ENCODE peak calls at places on chromosomes 4 and X, in four cellular contexts. J is K562, G is HepG2, D is GM12878. K is an unnamed sample.

GRCh38 chrX:1788300-1788911 is 173.5 kb downstream of the ASMT start:
- DNase-seq in J (no peak), G (no peak), D (no peak), K (no peak)

GRCh38 chrX:152903589-152903988 is 5.7 kb downstream of the ZNF185 start:
- DNase-seq in J (no peak), G (no peak), D (no peak), K (no peak)

GRCh38 chrX:37785569-37785968 is 5.7 kb downstream of the CYBB start:
- DNase-seq in J (no peak), G (no peak), D (no peak), K (no peak)

GRCh38 chrX:153765138-153766079 is 1.4 kb downstream of the PLXNB3 start:
- DNase-seq in J (peak; percentile 75), G (peak; percentile 33), D (no peak), K (no peak)

GRCh38 chrX:122641136-122641535 is 542.9 kb upstream of the GRIA3 start:
- DNase-seq in J (no peak), G (no peak), D (no peak), K (no peak)

GRCh38 chrX:46662188-46662587 is 88.6 kb downstream of the CHST7 start:
- DNase-seq in J (no peak), G (no peak), D (no peak), K (no peak)

GRCh38 chr4:3505231-3505630 is 27.0 kb downstream of the LRPAP1 start:
- DNase-seq in J (no peak), G (no peak), D (no peak), K (no peak)

GRCh38 chr4:164779080-164779479 is 25.1 kb downstream of the SMIM31 start:
- DNase-seq in J (no peak), G (no peak), D (no peak), K (no peak)

GRCh38 chrX:110418857-110419249 is 60.2 kb downstream of the RTL9 start:
- DNase-seq in J (no peak), G (no peak), D (no peak), K (peak; percentile 44)

GRCh38 chr4:116058129-116058528 is 944.7 kb upstream of the NDST4 start:
- DNase-seq in J (no peak), G (no peak), D (no peak), K (no peak)

GRCh38 chr4:88756149-88756548 is 58.5 kb upstream of the NAP1L5 start:
- DNase-seq in J (no peak), G (no peak), D (no peak), K (no peak)

GRCh38 chrX:2242326-2242725 is 258.4 kb downstream of the DHRSX start:
- DNase-seq in J (no peak), G (no peak), D (no peak), K (no peak)

GRCh38 chrX:46860536-46860935 is 23.7 kb downstream of the RP2 start:
- DNase-seq in J (no peak), G (peak; percentile 49), D (no peak), K (no peak)

GRCh38 chrX:33906971-33907370 is 225.1 kb downstream of the FAM47A start:
- DNase-seq in J (no peak), G (no peak), D (no peak), K (no peak)

GRCh38 chr4:184849184-184849583 is 23.4 kb upstream of the ACSL1 start:
- DNase-seq in J (no peak), G (no peak), D (no peak), K (no peak)

GRCh38 chr4:152094851-152095700 is 334.3 kb upstream of the GATB start:
- DNase-seq in J (no peak), G (no peak), D (no peak), K (no peak)

GRCh38 chr4:159430896-159431295 is 328.0 kb downstream of the RAPGEF2 start:
- DNase-seq in J (no peak), G (no peak), D (no peak), K (no peak)

GRCh38 chr4:126364290-126364978 is 1049.7 kb downstream of the FAT4 start:
- DNase-seq in J (no peak), G (no peak), D (no peak), K (no peak)

GRCh38 chr4:76589402-76589801 is 154.4 kb downstream of the SHROOM3 start:
- DNase-seq in J (no peak), G (no peak), D (no peak), K (no peak)

GRCh38 chrX:12425496-12425895 is 287.2 kb downstream of the FRMPD4 start:
- DNase-seq in J (no peak), G (no peak), D (no peak), K (no peak)

GRCh38 chr4:3476936-3477749 is 14.0 kb downstream of the DOK7 start:
- DNase-seq in J (no peak), G (no peak), D (no peak), K (no peak)

GRCh38 chr4:21948347-21949072 is at the start of gene KCNIP4:
- DNase-seq in J (no peak), G (no peak), D (no peak), K (peak; percentile 32)

GRCh38 chrX:153582896-153583295 is 16.0 kb downstream of the CCNQ start:
- DNase-seq in J (peak; percentile 50), G (peak; percentile 7), D (peak; percentile 23), K (no peak)

GRCh38 chr4:182418054-182418734 is 175.0 kb downstream of the TENM3 start:
- DNase-seq in J (no peak), G (no peak), D (no peak), K (no peak)

GRCh38 chr4:168636506-168637176 is 139.8 kb downstream of the PALLD start:
- DNase-seq in J (no peak), G (no peak), D (no peak), K (no peak)

GRCh38 chr4:101114936-101115372 is 232.4 kb downstream of the PPP3CA start:
- DNase-seq in J (no peak), G (peak; percentile 99), D (no peak), K (no peak)

GRCh38 chr4:37865450-37865849 is 25.4 kb upstream of the TBC1D1 start:
- DNase-seq in J (no peak), G (no peak), D (no peak), K (no peak)

GRCh38 chr4:39446483-39446841 is 12.3 kb downstream of the RPL9 start:
- DNase-seq in J (no peak), G (no peak), D (no peak), K (no peak)

GRCh38 chrX:55109304-55109703 is 20.5 kb downstream of the PAGE2 start:
- DNase-seq in J (no peak), G (no peak), D (no peak), K (no peak)

GRCh38 chr4:6469898-6470501 is 2.4 kb downstream of the PPP2R2C start:
- DNase-seq in J (no peak), G (no peak), D (no peak), K (no peak)

GRCh38 chr4:25531272-25531671 is 124.4 kb upstream of the SLC34A2 start:
- DNase-seq in J (no peak), G (no peak), D (no peak), K (no peak)

GRCh38 chrX:151416521-151417048 is 19.6 kb downstream of the VMA21 start:
- DNase-seq in J (no peak), G (no peak), D (no peak), K (no peak)

GRCh38 chrX:81337805-81338204 is 135.9 kb downstream of the SH3BGRL start:
- DNase-seq in J (no peak), G (no peak), D (no peak), K (no peak)

GRCh38 chr4:51836531-51836930 is 6.4 kb upstream of the DCUN1D4 start:
- DNase-seq in J (no peak), G (no peak), D (no peak), K (no peak)

GRCh38 chr4:140654516-140654855 is 85.7 kb upstream of the UCP1 start:
- DNase-seq in J (no peak), G (peak; percentile 7), D (no peak), K (no peak)

GRCh38 chr4:151553874-151554273 is 144.9 kb downstream of the FHIP1A start:
- DNase-seq in J (no peak), G (no peak), D (no peak), K (no peak)

GRCh38 chr4:159047478-159048165 is 55.3 kb upstream of the RAPGEF2 start:
- DNase-seq in J (peak; percentile 19), G (peak; percentile 25), D (no peak), K (no peak)

DNA sequence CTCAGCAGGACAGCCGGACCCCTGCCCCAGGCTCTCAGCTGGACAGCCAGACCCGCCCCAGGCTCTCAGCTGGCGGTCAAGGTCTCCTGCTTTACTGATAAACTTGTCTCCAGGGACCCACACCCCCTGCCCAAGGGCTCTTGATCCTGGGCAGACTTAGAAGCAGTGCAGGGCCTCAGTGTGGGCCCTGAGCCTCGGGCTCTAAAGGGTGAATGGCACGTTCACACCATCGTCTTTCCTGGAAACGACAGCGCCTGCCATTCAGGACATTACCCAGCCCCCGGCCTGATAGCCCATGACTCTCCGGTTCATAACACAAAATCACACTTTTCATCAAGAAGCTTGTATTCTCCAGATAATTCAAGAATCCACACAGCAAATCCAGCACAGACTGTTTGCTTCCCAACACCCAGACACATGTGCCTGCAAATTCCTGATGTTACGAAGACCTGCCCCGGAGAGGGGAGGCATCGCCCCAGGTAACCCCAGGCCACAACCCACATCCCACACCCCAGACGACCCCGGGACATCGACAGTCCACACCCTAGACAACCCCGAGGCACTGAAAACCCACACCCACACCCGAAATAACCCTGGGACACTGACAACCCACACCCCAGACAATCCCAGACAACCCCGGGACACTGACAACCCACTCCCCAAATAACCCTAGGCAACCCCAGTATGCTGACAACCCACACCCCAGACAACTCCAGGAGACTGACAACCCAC is 136.8 kb downstream of the FAM53A start:
- DNase-seq in J (no peak), G (no peak), D (no peak), K (no peak)
- TF ChIP-seq BHLHE40 in J (no peak), G (no peak), D (no peak), K (no peak)

GRCh38 chr4:109184421-109184956 is 118.0 kb downstream of the COL25A1 start:
- DNase-seq in J (no peak), G (no peak), D (no peak), K (no peak)
- TF ChIP-seq SP1 in J (no peak), G (no peak), D (no peak), K (no peak)

DNA sequence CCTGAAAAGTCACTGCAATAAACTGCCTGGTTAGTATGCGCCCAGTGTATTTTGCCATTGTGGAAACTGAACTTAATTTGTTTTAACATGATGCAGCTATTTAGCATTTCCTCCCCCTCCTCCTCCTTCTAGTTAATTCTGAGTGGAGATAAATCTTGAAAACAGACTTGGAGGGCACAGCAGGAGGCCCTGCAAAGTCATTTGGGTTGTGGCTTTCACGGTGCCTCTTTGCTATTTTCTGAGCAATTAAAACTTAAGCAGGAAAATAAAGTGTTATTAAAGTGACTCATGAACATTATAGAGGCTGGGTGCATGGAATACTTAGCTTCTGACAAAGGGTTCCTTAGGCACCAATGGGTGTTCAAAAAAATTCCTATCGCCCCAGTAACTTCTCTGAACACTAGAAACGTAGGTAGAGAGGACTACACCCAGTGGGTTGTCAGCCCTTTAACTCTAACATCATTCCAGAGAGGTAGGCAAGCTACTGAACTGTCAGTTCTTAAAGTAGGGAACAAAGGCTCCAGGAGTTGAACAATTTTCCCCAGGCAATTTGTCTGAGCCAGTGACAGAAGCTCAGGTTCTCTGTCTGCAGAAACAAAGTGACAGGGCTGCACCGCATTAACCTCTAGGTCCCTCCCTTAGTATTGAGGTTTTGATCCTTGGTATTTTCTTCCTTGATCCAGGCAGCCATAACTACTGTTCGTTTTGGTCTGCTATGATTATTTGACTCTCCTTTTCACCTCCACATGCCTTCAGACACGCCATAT is 158.3 kb upstream of the KIT start:
- DNase-seq in J (no peak), G (no peak), D (no peak), K (peak; percentile 10)
- TF ChIP-seq BHLHE40 in J (no peak), G (no peak), D (no peak), K (no peak)

DNA sequence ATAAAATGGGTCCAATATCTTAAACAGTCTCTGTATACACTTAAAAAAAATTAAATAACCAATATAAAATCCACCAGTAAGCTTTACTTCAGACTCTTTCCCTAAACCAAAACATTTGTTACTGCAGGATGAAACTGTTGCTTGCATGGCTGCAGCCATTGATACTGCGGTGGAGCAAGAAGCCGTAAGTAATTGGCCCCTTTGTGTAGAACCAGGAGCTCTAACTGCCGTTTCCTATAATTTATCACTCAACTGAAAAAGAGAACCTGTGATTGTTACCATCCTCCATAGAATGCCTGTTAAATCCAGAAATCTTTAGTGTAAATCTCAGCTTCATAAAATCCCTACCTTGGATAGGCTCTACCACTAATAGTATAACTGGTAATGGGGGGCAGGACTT is 62.6 kb downstream of the KIF4A start:
- DNase-seq in J (no peak), G (no peak), D (no peak), K (no peak)
- TF ChIP-seq SP1 in J (no peak), G (no peak), D (no peak), K (no peak)